ENCODE peak calls at places on chromosomes 5 and 9, in eight cellular contexts. U is stimulated activated CD4-positive, alpha-beta T cell treated with anti-CD3 and anti-CD28 coated beads, Interleukin-1b, Interleukin-23, amount 100 ng/mL, for 1 hour; W is NCI-H460; O is amygdala; N is KG1; K is NCI-H510A treated with DMSO at 0.1 percent for 48 hours; A is MV-4-11; S is dermis microvascular lymphatic vessel endothelial cell. F is an unnamed sample.

GRCh38 chr9:4970970-4971641 is 14.0 kb upstream of the JAK2 start:
- DNase-seq in S (no peak), U (peak; percentile 47), K (no peak), W (no peak), N (no peak), A (peak; percentile 77), O (no peak), F (no peak)

GRCh38 chr5:180069589-180070247 is 1.8 kb downstream of the RNF130 start:
- DNase-seq in S (no peak), W (no peak), N (peak; percentile 47), U (no peak), O (peak; percentile 74), A (peak; percentile 99), K (no peak), F (no peak)

GRCh38 chr9:28073278-28073677 is 500.0 kb upstream of the C9orf72 start:
- DNase-seq in S (peak; percentile 25), K (peak; percentile 35), A (peak; percentile 53), O (no peak), U (no peak), N (peak; percentile 11), W (peak; percentile 25), F (no peak)

GRCh38 chr9:122827759-122828090 is 663 bp downstream of the PDCL start:
- DNase-seq in N (no peak), O (no peak), W (no peak), K (peak; percentile 60), U (no peak), S (no peak), A (no peak), F (no peak)

GRCh38 chr5:95884021-95884333 is 61.5 kb upstream of the GLRX start:
- DNase-seq in W (no peak), N (no peak), O (no peak), U (no peak), S (no peak), K (no peak), A (peak; percentile 37), F (no peak)

GRCh38 chr5:147073098-147073497 is 161.7 kb upstream of the STK32A start:
- DNase-seq in A (no peak), U (no peak), W (no peak), O (no peak), N (no peak), K (peak; percentile 29), S (no peak), F (no peak)

GRCh38 chr5:125660231-125660895 is 762.8 kb upstream of the GRAMD2B start:
- DNase-seq in N (no peak), W (no peak), U (no peak), S (peak; percentile 35), A (no peak), O (no peak), K (no peak), F (no peak)

GRCh38 chr9:75085640-75086039 is 2.3 kb downstream of the NMRK1 start:
- DNase-seq in K (no peak), A (peak; percentile 39), U (no peak), S (no peak), W (no peak), N (no peak), O (no peak), F (no peak)

GRCh38 chr5:170892201-170892600 is 30.4 kb downstream of the RANBP17 start:
- DNase-seq in O (no peak), N (no peak), S (no peak), K (no peak), W (peak; percentile 40), A (no peak), U (no peak), F (no peak)

GRCh38 chr9:26266111-26266791 is 588.0 kb upstream of the TUSC1 start:
- DNase-seq in O (no peak), K (no peak), W (no peak), S (no peak), U (no peak), N (no peak), A (no peak), F (no peak)

GRCh38 chr5:25975881-25976280 is 1062.5 kb downstream of the CDH9 start:
- DNase-seq in N (no peak), O (no peak), U (no peak), K (no peak), S (no peak), A (no peak), W (no peak), F (no peak)

GRCh38 chr5:75509956-75510355 is 1.5 kb downstream of the CERT1 start:
- DNase-seq in U (no peak), A (no peak), O (no peak), S (peak; percentile 36), K (no peak), W (no peak), N (no peak), F (no peak)

GRCh38 chr9:127915325-127915752 is 1.5 kb downstream of the ST6GALNAC4 start:
- DNase-seq in S (no peak), A (no peak), U (no peak), K (no peak), N (no peak), W (no peak), O (no peak), F (no peak)

GRCh38 chr9:135135171-135135926 is 47.9 kb downstream of the OLFM1 start:
- DNase-seq in S (no peak), O (no peak), N (no peak), W (no peak), U (no peak), A (no peak), K (no peak), F (no peak)

GRCh38 chr5:107966216-107966615 is 295.5 kb upstream of the EFNA5 start:
- DNase-seq in S (no peak), U (no peak), K (no peak), A (no peak), N (no peak), O (no peak), W (no peak), F (no peak)

GRCh38 chr5:10201223-10201868 is 48.3 kb downstream of the ATPSCKMT start:
- DNase-seq in U (no peak), O (no peak), A (peak; percentile 54), W (no peak), S (peak; percentile 9), K (peak; percentile 10), N (no peak), F (no peak)

GRCh38 chr5:88539642-88540476 is 271.2 kb upstream of the TMEM161B start:
- DNase-seq in U (no peak), N (no peak), O (no peak), A (no peak), K (no peak), S (no peak), W (no peak), F (no peak)

GRCh38 chr9:23375511-23375910 is 450.5 kb downstream of the ELAVL2 start:
- DNase-seq in A (no peak), K (no peak), W (no peak), O (no peak), U (no peak), S (no peak), N (no peak), F (no peak)

GRCh38 chr9:4886698-4887097 is 94.0 kb downstream of the RCL1 start:
- DNase-seq in N (no peak), U (no peak), S (no peak), O (no peak), K (no peak), W (no peak), A (no peak), F (no peak)

GRCh38 chr9:113519401-113520108 is 56.0 kb downstream of the RGS3 start:
- DNase-seq in W (no peak), K (no peak), A (no peak), S (no peak), O (no peak), N (no peak), U (no peak), F (no peak)

GRCh38 chr9:134678671-134679443 is 37.3 kb downstream of the COL5A1 start:
- DNase-seq in U (no peak), K (no peak), N (no peak), O (no peak), W (no peak), A (no peak), S (no peak), F (no peak)

GRCh38 chr5:89097103-89097502 is 214.1 kb upstream of the MEF2C start:
- DNase-seq in O (no peak), K (no peak), U (no peak), W (no peak), S (no peak), A (no peak), N (no peak), F (no peak)

F was measured in suprapubic skin.